ENCODE peak calls at places on chromosomes 13 and 19, in seven cellular contexts. J is H54; M is activated CD8-positive, alpha-beta memory T cell treated with anti-CD3 and anti-CD28 coated beads for 1 hour; F is activated T-cell treated with anti-CD3 and anti-CD28 coated beads, Interleukin-2, amount 50 U/mL, for 72 hours; X is A673; K is DMS53; W is COR-L47. P is an unnamed sample.

GRCh38 chr19:30254214-30254613 is 118.0 kb upstream of the ZNF536 start:
- DNase-seq in J (no peak), M (no peak), F (no peak), X (no peak), K (no peak), W (no peak), P (no peak)

GRCh38 chr13:51332566-51333361 is 6.7 kb upstream of the SERPINE3 start:
- DNase-seq in J (no peak), M (no peak), F (no peak), X (no peak), K (no peak), W (no peak), P (no peak)

GRCh38 chr19:6551607-6552450 is 21.0 kb downstream of the TNFSF9 start:
- DNase-seq in J (no peak), M (peak), F (peak), X (peak), K (no peak), W (no peak), P (peak)

GRCh38 chr13:31444266-31444862 is 244.6 kb downstream of the B3GLCT start:
- DNase-seq in J (no peak), M (no peak), F (no peak), X (no peak), K (no peak), W (no peak), P (no peak)

GRCh38 chr19:30049226-30049625 is 107.2 kb downstream of the URI1 start:
- DNase-seq in J (no peak), M (no peak), F (no peak), X (no peak), K (no peak), W (no peak), P (no peak)

GRCh38 chr13:44249439-44249838 is 124.2 kb upstream of the SERP2 start:
- DNase-seq in J (no peak), M (no peak), F (no peak), X (no peak), K (no peak), W (no peak), P (no peak)

GRCh38 chr13:30676672-30677071 is 58.7 kb upstream of the ALOX5AP start:
- DNase-seq in J (peak), M (no peak), F (no peak), X (peak), K (peak), W (no peak), P (no peak)

GRCh38 chr13:63393112-63393511 is 1977.5 kb upstream of the PCDH20 start:
- DNase-seq in J (no peak), M (no peak), F (no peak), X (no peak), K (no peak), W (no peak), P (no peak)

GRCh38 chr13:42078113-42078769 is 29.8 kb downstream of the DGKH start:
- DNase-seq in J (no peak), M (no peak), F (no peak), X (no peak), K (no peak), W (no peak), P (no peak)

P was measured in activated B cell treated with CpG ODN at 0.5 μM for 24 hours.